ENCODE peak calls at places on chromosomes 6 and 20, in four cellular contexts. W is RWPE1, I is fibroblast of lung, V is right atrium auricular region. C is an unnamed sample.

GRCh38 chr6:7726416-7727149 is 684 bp downstream of the BMP6 start:
- DNase-seq in I (no peak), V (no peak), W (no peak), C (no peak)

GRCh38 chr20:4104842-4105241 is 89.5 kb upstream of the RNF24 start:
- DNase-seq in W (no peak), I (no peak), V (peak), C (no peak)

GRCh38 chr6:169230923-169231789 is 22.5 kb downstream of the THBS2 start:
- DNase-seq in W (no peak), V (peak), I (no peak), C (no peak)

GRCh38 chr6:130178692-130179091 is 44.1 kb downstream of the SAMD3 start:
- DNase-seq in V (no peak), W (peak), I (peak), C (no peak)

GRCh38 chr20:4326194-4327065 is 311.1 kb upstream of the RNF24 start:
- DNase-seq in W (peak), V (no peak), I (no peak), C (no peak)

GRCh38 chr20:22925613-22925983 is 109.5 kb upstream of the SSTR4 start:
- DNase-seq in W (no peak), V (no peak), I (no peak), C (no peak)

GRCh38 chr6:659716-660581 is 3.0 kb upstream of the HUS1B start:
- DNase-seq in V (no peak), I (no peak), W (no peak), C (no peak)

GRCh38 chr6:31575335-31575901 is at the start of gene TNF:
- DNase-seq in I (no peak), W (no peak), V (peak), C (peak)

GRCh38 chr20:59402697-59403096 is 102.3 kb downstream of the EDN3 start:
- DNase-seq in I (no peak), V (no peak), W (no peak), C (no peak)

GRCh38 chr6:71768356-71768755 is 118.0 kb upstream of the RIMS1 start:
- DNase-seq in V (no peak), W (no peak), I (no peak), C (no peak)

GRCh38 chr20:9087531-9088217 is 18.8 kb downstream of the PLCB4 start:
- DNase-seq in I (no peak), W (no peak), V (no peak), C (no peak)

GRCh38 chr6:93139408-93140081 is 279.8 kb downstream of the EPHA7 start:
- DNase-seq in W (no peak), V (no peak), I (no peak), C (no peak)

GRCh38 chr20:21571841-21572690 is 58.2 kb upstream of the NKX2-2 start:
- DNase-seq in I (no peak), V (no peak), W (peak), C (no peak)

GRCh38 chr6:118963003-118963402 is 28.0 kb upstream of the MCM9 start:
- DNase-seq in W (no peak), I (peak), V (no peak), C (no peak)

GRCh38 chr20:19602660-19603389 is 155.2 kb upstream of the RIN2 start:
- DNase-seq in W (no peak), V (no peak), I (no peak), C (no peak)

GRCh38 chr6:20135677-20136268 is 76.5 kb downstream of the MBOAT1 start:
- DNase-seq in V (no peak), W (no peak), I (no peak), C (no peak)

GRCh38 chr6:133432021-133432989 is 191.1 kb downstream of the EYA4 start:
- DNase-seq in W (no peak), I (no peak), V (no peak), C (no peak)

GRCh38 chr20:48706116-48706656 is 121.6 kb downstream of the PREX1 start:
- DNase-seq in V (no peak), W (no peak), I (no peak), C (no peak)
- H3K27ac ChIP-seq in V (no peak), W (no peak), I (no peak), C (peak)

GRCh38 chr6:69846770-69847506 is 19.4 kb upstream of the COL19A1 start:
- DNase-seq in W (no peak), I (no peak), V (no peak), C (no peak)
- H3K27ac ChIP-seq in W (no peak), I (no peak), V (no peak), C (no peak)

GRCh38 chr6:164106345-164106769 is 691.8 kb downstream of the QKI start:
- DNase-seq in W (no peak), I (peak), V (peak), C (no peak)

GRCh38 chr6:164108869-164109769 is 694.6 kb downstream of the QKI start:
- DNase-seq in V (peak), I (peak), W (peak), C (peak)

GRCh38 chr6:164107297-164107995 is 692.9 kb downstream of the QKI start:
- DNase-seq in W (no peak), I (peak), V (no peak), C (no peak)

GRCh38 chr6:164109770-164110140 is 695.2 kb downstream of the QKI start:
- DNase-seq in W (no peak), I (peak), V (no peak), C (no peak)

GRCh38 chr6:164108092-164108491 is 693.6 kb downstream of the QKI start:
- DNase-seq in I (peak), W (no peak), V (no peak), C (no peak)
- H3K27ac ChIP-seq in I (no peak), W (peak), V (peak), C (no peak)

GRCh38 chr6:109304284-109305015 is 77.8 kb downstream of the CD164 start:
- DNase-seq in I (peak), V (no peak), W (no peak), C (no peak)

GRCh38 chr6:109303149-109303548 is 79.1 kb downstream of the CD164 start:
- DNase-seq in I (no peak), W (no peak), V (no peak), C (no peak)

GRCh38 chr6:109302176-109302575 is 80.1 kb downstream of the CD164 start:
- DNase-seq in V (no peak), I (no peak), W (no peak), C (no peak)

GRCh38 chr6:109305028-109305427 is 77.2 kb downstream of the CD164 start:
- DNase-seq in I (no peak), V (no peak), W (no peak), C (no peak)

GRCh38 chr6:109303647-109304283 is 78.5 kb downstream of the CD164 start:
- DNase-seq in V (no peak), W (no peak), I (no peak), C (no peak)
- H3K27ac ChIP-seq in V (peak), W (no peak), I (no peak), C (no peak)

DNA sequence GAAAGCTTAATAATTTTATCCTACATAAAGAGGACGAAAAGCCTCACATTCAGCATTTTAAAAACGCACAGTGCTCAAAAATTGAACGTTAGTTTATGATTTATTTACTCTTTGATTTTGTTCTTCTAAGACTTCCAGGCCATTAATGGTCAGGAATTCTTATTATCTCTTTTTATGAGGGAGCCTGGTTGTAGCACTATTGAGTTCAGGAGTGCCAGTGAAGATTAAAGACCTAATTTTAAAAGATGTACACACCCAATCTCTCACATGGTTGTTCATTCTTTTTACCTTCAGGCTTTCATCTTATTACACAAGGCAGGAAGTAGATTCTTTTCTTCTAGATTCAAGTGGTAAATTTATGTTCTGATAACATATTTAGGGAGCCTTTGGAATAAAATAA is 68.6 kb downstream of the HDDC2 start:
- DNase-seq in I (no peak), V (no peak), W (no peak), C (no peak)
- H3K27ac ChIP-seq in I (no peak), V (no peak), W (no peak), C (no peak)

GRCh38 chr6:6700421-6700820 is 111.9 kb downstream of the LY86 start:
- DNase-seq in V (no peak), W (no peak), I (no peak), C (no peak)
- H3K27ac ChIP-seq in V (peak), W (peak), I (peak), C (no peak)

DNA sequence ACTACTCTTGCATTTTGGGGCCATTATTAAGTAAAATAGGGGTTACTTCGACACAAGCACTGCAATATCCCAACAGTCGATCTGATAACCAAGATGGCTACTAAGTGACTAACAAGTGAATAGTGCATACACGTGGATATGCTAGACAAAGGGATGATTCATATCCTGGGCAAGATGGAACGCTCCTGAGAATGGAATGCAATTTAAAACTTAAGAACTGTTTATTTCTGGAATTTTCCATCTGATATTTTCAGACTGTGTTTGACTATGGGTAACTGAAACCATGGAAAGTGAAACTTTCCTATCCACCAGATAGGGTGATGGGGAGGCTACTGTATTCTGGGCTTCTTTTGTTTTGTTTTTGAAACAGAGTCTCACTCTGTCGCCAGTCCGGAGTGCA is 66.5 kb downstream of the ILRUN start:
- DNase-seq in I (peak), W (peak), V (no peak), C (no peak)
- H3K27ac ChIP-seq in I (peak), W (peak), V (no peak), C (no peak)

GRCh38 chr6:50380409-50381105 is 330.8 kb upstream of the DEFB112 start:
- DNase-seq in V (no peak), I (no peak), W (no peak), C (no peak)
- H3K27ac ChIP-seq in V (no peak), I (no peak), W (no peak), C (no peak)

GRCh38 chr6:34223381-34223963 is 13.2 kb upstream of the HMGA1 start:
- DNase-seq in I (no peak), V (no peak), W (no peak), C (no peak)

GRCh38 chr6:34226066-34226465 is 10.6 kb upstream of the HMGA1 start:
- DNase-seq in I (no peak), W (no peak), V (no peak), C (no peak)

GRCh38 chr6:34226731-34227586 is 9.7 kb upstream of the HMGA1 start:
- DNase-seq in V (no peak), I (no peak), W (no peak), C (no peak)

GRCh38 chr6:34223964-34224940 is 12.4 kb upstream of the HMGA1 start:
- DNase-seq in W (peak), I (peak), V (peak), C (peak)

DNA sequence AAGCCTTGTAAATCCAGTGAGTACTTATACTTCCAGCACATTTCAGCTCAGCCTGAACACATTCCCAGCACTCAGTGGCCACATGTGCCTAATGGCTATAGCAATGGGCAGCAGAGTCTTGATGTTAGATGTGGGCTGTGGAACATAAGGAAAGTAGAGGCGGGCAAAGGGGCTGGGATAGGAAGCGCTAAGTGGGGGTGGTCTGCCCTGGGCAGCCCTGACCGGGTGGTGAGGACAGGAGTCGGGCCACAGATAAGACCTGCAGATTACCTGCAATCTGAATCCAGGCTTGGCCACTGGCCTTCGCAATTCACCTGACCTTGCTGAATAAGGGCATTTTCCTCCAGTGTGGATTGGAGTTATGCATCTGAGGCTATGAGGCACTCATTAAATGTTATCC is 11.1 kb upstream of the HMGA1 start:
- DNase-seq in I (no peak), W (no peak), V (no peak), C (no peak)
- H3K27ac ChIP-seq in I (no peak), W (peak), V (no peak), C (no peak)

C was measured in substantia nigra.